ENCODE peak calls at places on chromosomes 13 and 19, in seven cellular contexts. G, H, Y, F, T, M and W are unnamed samples.

GRCh38 chr19:47476438-47476972 is 4.8 kb upstream of the SLC8A2 start:
- DNase-seq in H (no peak), F (no peak), T (no peak), G (no peak), M (no peak), Y (no peak), W (no peak)

GRCh38 chr13:113735750-113736149 is 23.3 kb upstream of the TMEM255B start:
- DNase-seq in M (no peak), Y (no peak), H (no peak), T (no peak), G (no peak), F (no peak), W (no peak)

GRCh38 chr19:11375143-11375948 is 880 bp downstream of the SWSAP1 start:
- DNase-seq in T (no peak), Y (peak; percentile 82), F (no peak), H (peak; percentile 88), G (no peak), M (peak; percentile 58), W (no peak)

GRCh38 chr19:31023038-31023437 is 326.2 kb downstream of the TSHZ3 start:
- DNase-seq in H (no peak), G (no peak), F (no peak), T (no peak), Y (no peak), M (no peak), W (no peak)

GRCh38 chr13:98769736-98770135 is 17.3 kb upstream of the SLC15A1 start:
- DNase-seq in Y (no peak), G (no peak), H (no peak), M (no peak), F (no peak), T (no peak), W (no peak)

GRCh38 chr19:39845621-39846175 is 481 bp downstream of the FBL start:
- DNase-seq in F (peak; percentile 34), M (peak; percentile 67), G (no peak), T (peak; percentile 37), H (no peak), Y (peak; percentile 7), W (peak; percentile 24)

GRCh38 chr13:113596321-113597200 is 12.0 kb downstream of the TFDP1 start:
- DNase-seq in T (no peak), F (no peak), H (no peak), Y (no peak), G (no peak), M (no peak), W (no peak)

GRCh38 chr19:3645067-3645396 is 18.4 kb upstream of the CACTIN start:
- DNase-seq in G (no peak), Y (no peak), H (no peak), F (no peak), T (no peak), M (no peak), W (no peak)

GRCh38 chr13:27018230-27018875 is 153.3 kb downstream of the USP12 start:
- DNase-seq in M (no peak), F (no peak), Y (no peak), G (no peak), H (no peak), T (no peak), W (no peak)

GRCh38 chr13:75794663-75795062 is 158.5 kb downstream of the LMO7 start:
- DNase-seq in H (no peak), T (no peak), Y (no peak), M (no peak), F (no peak), G (no peak), W (no peak)

GRCh38 chr19:8491574-8491973 is 10.9 kb downstream of the PRAM1 start:
- DNase-seq in H (no peak), F (no peak), T (no peak), Y (no peak), G (no peak), M (peak; percentile 40), W (no peak)

GRCh38 chr19:6806488-6806887 is 34.0 kb downstream of the VAV1 start:
- DNase-seq in T (no peak), H (no peak), Y (no peak), F (no peak), M (no peak), G (no peak), W (no peak)

GRCh38 chr19:39953915-39954314 is 17.1 kb upstream of the PSMC4 start:
- DNase-seq in M (no peak), H (no peak), F (no peak), Y (no peak), T (no peak), G (no peak), W (no peak)

GRCh38 chr19:49469828-49470614 is 4.0 kb upstream of the FLT3LG start:
- DNase-seq in G (no peak), Y (no peak), T (no peak), F (no peak), H (peak; percentile 86), M (no peak), W (peak; percentile 47)

GRCh38 chr13:57763689-57764088 is 132.1 kb downstream of the PCDH17 start:
- DNase-seq in M (no peak), F (no peak), H (no peak), T (no peak), G (no peak), Y (no peak), W (no peak)

GRCh38 chr13:105276571-105276970 is 1258.9 kb downstream of the EFNB2 start:
- DNase-seq in M (no peak), Y (no peak), T (no peak), H (no peak), G (no peak), F (no peak), W (no peak)

GRCh38 chr19:45824041-45824471 is 8.9 kb upstream of the RSPH6A start:
- DNase-seq in M (no peak), Y (peak; percentile 83), T (peak; percentile 14), F (peak; percentile 60), H (no peak), G (no peak), W (no peak)

GRCh38 chr13:79190932-79191331 is 215.1 kb downstream of the RBM26 start:
- DNase-seq in Y (no peak), M (no peak), G (no peak), F (no peak), H (no peak), T (no peak), W (no peak)

GRCh38 chr13:50208826-50209335 is 193.6 kb downstream of the KCNRG start:
- DNase-seq in F (peak; percentile 57), T (peak; percentile 91), H (no peak), Y (no peak), M (peak; percentile 86), G (peak; percentile 28), W (peak; percentile 79)

GRCh38 chr13:31638577-31638976 is 100.7 kb upstream of the RXFP2 start:
- DNase-seq in Y (no peak), G (peak; percentile 51), H (no peak), T (peak; percentile 94), M (no peak), F (peak; percentile 84), W (no peak)

GRCh38 chr19:18291590-18292459 is 10.4 kb upstream of the JUND start:
- DNase-seq in F (peak; percentile 70), G (no peak), Y (peak; percentile 44), T (peak; percentile 69), H (peak; percentile 84), M (peak; percentile 97), W (peak; percentile 69)

GRCh38 chr13:33649212-33649917 is 168.6 kb upstream of the RFC3 start:
- DNase-seq in T (peak; percentile 46), G (no peak), H (no peak), Y (peak; percentile 57), F (no peak), M (no peak), W (no peak)

GRCh38 chr19:18777156-18777724 is 13.9 kb downstream of the COMP start:
- DNase-seq in T (no peak), H (no peak), G (no peak), Y (no peak), M (no peak), F (no peak), W (no peak)

GRCh38 chr19:38711726-38712153 is 32.5 kb downstream of the CAPN12 start:
- DNase-seq in T (peak; percentile 96), H (no peak), M (no peak), G (peak; percentile 67), Y (peak; percentile 90), F (no peak), W (no peak)

GRCh38 chr19:4539697-4540581 is at the start of gene LRG1:
- DNase-seq in H (no peak), T (peak; percentile 18), F (peak; percentile 69), Y (peak; percentile 90), M (no peak), G (no peak), W (no peak)

GRCh38 chr13:51590966-51591627 is 6.8 kb downstream of the WDFY2 start:
- DNase-seq in Y (no peak), G (peak; percentile 96), M (peak; percentile 10), F (peak; percentile 91), T (peak; percentile 93), H (no peak), W (no peak)

GRCh38 chr13:71517004-71517403 is 350.0 kb downstream of the DACH1 start:
- DNase-seq in T (no peak), M (no peak), Y (no peak), H (no peak), F (no peak), G (no peak), W (no peak)

GRCh38 chr13:102846261-102847015 is 606 bp downstream of the ERCC5 start:
- DNase-seq in M (peak; percentile 11), F (peak; percentile 52), G (no peak), Y (no peak), H (peak; percentile 56), T (peak; percentile 55), W (no peak)

GRCh38 chr19:35975608-35976214 is 19.3 kb upstream of the SDHAF1 start:
- DNase-seq in H (peak; percentile 52), Y (no peak), T (peak; percentile 33), G (no peak), F (peak; percentile 23), M (no peak), W (no peak)

GRCh38 chr19:4914736-4915501 is 5.6 kb downstream of the UHRF1 start:
- DNase-seq in G (peak; percentile 55), Y (no peak), T (peak; percentile 82), F (peak; percentile 93), M (peak; percentile 66), H (peak; percentile 87), W (no peak)

GRCh38 chr19:24159707-24160106 is 72.7 kb downstream of the ZNF254 start:
- DNase-seq in H (no peak), T (peak; percentile 23), M (peak; percentile 11), G (no peak), F (peak; percentile 21), Y (no peak), W (no peak)

GRCh38 chr13:40145139-40145538 is 489.7 kb downstream of the COG6 start:
- DNase-seq in Y (no peak), G (no peak), H (no peak), F (no peak), T (no peak), M (no peak), W (no peak)

GRCh38 chr13:22040810-22041364 is 370.0 kb downstream of the FGF9 start:
- DNase-seq in M (peak; percentile 95), G (no peak), H (no peak), F (no peak), Y (no peak), T (no peak), W (no peak)

GRCh38 chr13:20381401-20381800 is 144.3 kb downstream of the CRYL1 start:
- DNase-seq in T (no peak), H (no peak), G (no peak), M (no peak), Y (no peak), F (no peak), W (no peak)

GRCh38 chr13:109204252-109204651 is 574.8 kb downstream of the MYO16 start:
- DNase-seq in Y (peak; percentile 92), G (no peak), M (no peak), T (peak; percentile 30), F (no peak), H (no peak), W (no peak)